ENCODE peak calls at places on chromosomes 5 and 9, in nine cellular contexts. T is A549, E is breast epithelium, B is NB4, K is H54, J is heart left ventricle, X is Peyer's patch, M is lower leg skin, L is K562. G is an unnamed sample.

GRCh38 chr5:156096259-156096658 is 230.7 kb upstream of the SGCD start:
- DNase-seq in T (peak), E (no peak), B (no peak), K (no peak), J (no peak), X (no peak), M (no peak), L (no peak), G (no peak)

GRCh38 chr5:1793966-1794895 is 5.4 kb downstream of the MRPL36 start:
- DNase-seq in T (no peak), E (no peak), B (peak), K (peak), J (no peak), X (peak), M (no peak), L (no peak), G (no peak)

GRCh38 chr5:142783601-142784291 is 13.6 kb downstream of the ARHGAP26 start:
- DNase-seq in T (no peak), E (no peak), B (peak), K (no peak), J (peak), X (no peak), M (peak), L (no peak), G (no peak)

GRCh38 chr5:73946926-73947455 is 321.0 kb downstream of the ARHGEF28 start:
- DNase-seq in T (no peak), E (no peak), B (no peak), K (no peak), J (no peak), X (no peak), M (no peak), L (no peak), G (no peak)

GRCh38 chr9:78714591-78714990 is 417.7 kb downstream of the PSAT1 start:
- DNase-seq in T (no peak), E (no peak), B (no peak), K (no peak), J (no peak), X (no peak), M (no peak), L (no peak), G (no peak)

GRCh38 chr9:91162311-91162710 is 199.4 kb downstream of the AUH start:
- DNase-seq in T (no peak), E (no peak), B (peak), K (no peak), J (no peak), X (no peak), M (no peak), L (no peak), G (no peak)

GRCh38 chr9:86359480-86359879 is 5.3 kb upstream of the TUT7 start:
- DNase-seq in T (no peak), E (no peak), B (no peak), K (no peak), J (no peak), X (no peak), M (no peak), L (no peak), G (no peak)

GRCh38 chr9:87336407-87336806 is 161.3 kb upstream of the DAPK1 start:
- DNase-seq in T (peak), E (no peak), B (peak), K (no peak), J (no peak), X (no peak), M (no peak), L (peak), G (no peak)

GRCh38 chr9:129676287-129676686 is 10.8 kb downstream of the PRRX2 start:
- DNase-seq in T (no peak), E (no peak), B (no peak), K (no peak), J (no peak), X (no peak), M (no peak), L (no peak), G (no peak)

GRCh38 chr9:3963266-3964019 is 336.4 kb downstream of the GLIS3 start:
- DNase-seq in T (peak), E (no peak), B (no peak), K (peak), J (peak), X (no peak), M (no peak), L (no peak), G (no peak)

GRCh38 chr9:627571-627970 is 213.9 kb upstream of the DMRT1 start:
- DNase-seq in T (no peak), E (no peak), B (no peak), K (no peak), J (no peak), X (no peak), M (no peak), L (no peak), G (no peak)

GRCh38 chr9:126833710-126834345 is 26.6 kb upstream of the ZBTB34 start:
- DNase-seq in T (no peak), E (no peak), B (no peak), K (no peak), J (no peak), X (no peak), M (no peak), L (no peak), G (no peak)

GRCh38 chr9:15453956-15454355 is 31.3 kb downstream of the SNAPC3 start:
- DNase-seq in T (no peak), E (no peak), B (no peak), K (no peak), J (no peak), X (no peak), M (no peak), L (no peak), G (no peak)

GRCh38 chr5:151022511-151023018 is 2.2 kb downstream of the GPX3 start:
- DNase-seq in T (no peak), E (no peak), B (no peak), K (no peak), J (peak), X (no peak), M (no peak), L (peak), G (no peak)

GRCh38 chr9:25678846-25679360 is 659 bp upstream of the TUSC1 start:
- DNase-seq in T (no peak), E (no peak), B (no peak), K (no peak), J (no peak), X (no peak), M (no peak), L (no peak), G (no peak)

GRCh38 chr9:87490225-87490624 is 7.4 kb upstream of the DAPK1 start:
- DNase-seq in T (no peak), E (no peak), B (no peak), K (no peak), J (no peak), X (no peak), M (no peak), L (no peak), G (no peak)

GRCh38 chr5:174454890-174455289 is 269.5 kb upstream of the MSX2 start:
- DNase-seq in T (no peak), E (no peak), B (no peak), K (no peak), J (no peak), X (no peak), M (no peak), L (no peak), G (no peak)

GRCh38 chr5:128441165-128441564 is 96.9 kb downstream of the FBN2 start:
- DNase-seq in T (no peak), E (no peak), B (no peak), K (no peak), J (no peak), X (no peak), M (no peak), L (no peak), G (no peak)

GRCh38 chr9:128159073-128159783 is 837 bp upstream of the BBLN start:
- DNase-seq in T (no peak), E (no peak), B (peak), K (no peak), J (no peak), X (peak), M (no peak), L (peak), G (no peak)

GRCh38 chr5:173420108-173420507 is 91.9 kb upstream of the STC2 start:
- DNase-seq in T (no peak), E (no peak), B (no peak), K (no peak), J (no peak), X (no peak), M (no peak), L (no peak), G (no peak)

GRCh38 chr9:22208846-22209585 is 199.9 kb upstream of the CDKN2B start:
- DNase-seq in T (peak), E (no peak), B (no peak), K (no peak), J (no peak), X (no peak), M (no peak), L (no peak), G (no peak)

GRCh38 chr5:34707451-34708107 is 51.5 kb downstream of the RAI14 start:
- DNase-seq in T (no peak), E (no peak), B (no peak), K (no peak), J (no peak), X (no peak), M (no peak), L (no peak), G (no peak)

GRCh38 chr9:127711226-127711701 is 4.2 kb downstream of the PTRH1 start:
- DNase-seq in T (no peak), E (no peak), B (peak), K (no peak), J (no peak), X (no peak), M (no peak), L (no peak), G (no peak)

GRCh38 chr5:139696894-139697658 is 48.9 kb downstream of the CXXC5 start:
- DNase-seq in T (peak), E (no peak), B (peak), K (peak), J (peak), X (no peak), M (peak), L (peak), G (no peak)

GRCh38 chr9:104805441-104805840 is 41.5 kb downstream of the NIPSNAP3B start:
- DNase-seq in T (no peak), E (no peak), B (no peak), K (no peak), J (no peak), X (no peak), M (no peak), L (no peak), G (no peak)

GRCh38 chr5:6108981-6109595 is 269.3 kb downstream of the MED10 start:
- DNase-seq in T (no peak), E (no peak), B (no peak), K (no peak), J (no peak), X (no peak), M (no peak), L (no peak), G (no peak)

GRCh38 chr5:151880304-151880703 is 44.3 kb downstream of the GLRA1 start:
- DNase-seq in T (no peak), E (no peak), B (no peak), K (no peak), J (peak), X (no peak), M (no peak), L (no peak), G (no peak)

GRCh38 chr5:88376728-88377127 is 108.1 kb upstream of the TMEM161B start:
- DNase-seq in T (no peak), E (no peak), B (no peak), K (no peak), J (no peak), X (no peak), M (no peak), L (no peak), G (no peak)

GRCh38 chr5:5348576-5348975 is 73.9 kb upstream of the ICE1 start:
- DNase-seq in T (no peak), E (no peak), B (no peak), K (no peak), J (no peak), X (no peak), M (no peak), L (no peak), G (no peak)

GRCh38 chr5:83964235-83964634 is 243.6 kb upstream of the HAPLN1 start:
- DNase-seq in T (no peak), E (no peak), B (peak), K (no peak), J (no peak), X (no peak), M (no peak), L (no peak), G (no peak)

GRCh38 chr5:32190094-32190493 is 16.0 kb upstream of the GOLPH3 start:
- DNase-seq in T (no peak), E (no peak), B (no peak), K (no peak), J (peak), X (no peak), M (no peak), L (no peak), G (no peak)

GRCh38 chr5:180605554-180606214 is 14.4 kb upstream of the SCGB3A1 start:
- DNase-seq in T (peak), E (peak), B (peak), K (peak), J (no peak), X (peak), M (no peak), L (peak), G (peak)

GRCh38 chr9:131398204-131398603 is 4.3 kb downstream of the PRRC2B start:
- DNase-seq in T (no peak), E (no peak), B (peak), K (no peak), J (no peak), X (peak), M (no peak), L (peak), G (no peak)

GRCh38 chr5:627840-628239 is 15.7 kb downstream of the CEP72 start:
- DNase-seq in T (no peak), E (peak), B (no peak), K (no peak), J (no peak), X (no peak), M (no peak), L (no peak), G (no peak)

DNA sequence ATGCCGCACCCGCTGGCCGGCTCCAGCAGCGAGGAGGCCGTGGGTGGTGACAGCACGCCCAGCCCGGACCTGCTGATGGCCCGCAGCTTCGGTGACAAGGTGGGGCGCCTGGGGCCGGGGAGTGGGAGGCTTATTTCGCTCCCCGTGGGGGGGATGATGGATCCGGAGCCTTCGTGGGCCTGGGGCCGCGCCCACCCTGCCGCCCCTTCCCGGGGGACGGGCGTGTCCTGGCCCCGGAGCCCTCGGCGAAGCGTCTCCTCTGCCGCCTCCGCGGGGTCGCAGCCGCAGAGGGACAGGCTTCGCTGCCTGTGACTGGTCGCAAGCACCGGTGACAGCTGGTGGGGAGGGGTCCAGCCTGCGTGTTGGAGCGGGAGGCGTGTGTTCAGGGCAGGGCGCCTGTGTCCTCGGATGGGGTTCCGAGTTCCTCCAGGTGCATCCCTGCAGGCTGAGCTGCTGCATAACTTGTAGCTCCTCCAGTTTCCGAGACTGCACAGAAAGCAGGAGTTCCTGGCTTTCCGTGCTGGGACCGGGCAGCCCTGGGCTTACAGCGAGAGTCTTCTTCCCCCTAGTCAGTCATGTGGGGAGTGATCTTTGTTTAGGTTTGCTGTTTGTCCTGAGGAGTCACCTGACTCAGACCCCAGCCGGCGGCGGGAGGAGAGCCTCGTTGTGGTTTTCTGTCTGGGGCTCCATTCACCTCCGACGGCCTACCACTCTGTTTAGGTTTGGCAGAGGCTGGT is 667 bp downstream of the SNX30 start:
- DNase-seq in T (peak), E (peak), B (peak), K (peak), J (peak), X (peak), M (peak), L (peak), G (peak)
- TF ChIP-seq POLR2A in T (no peak), E (no peak), B (no peak), K (no peak), J (no peak), X (no peak), M (no peak), L (no peak), G (no peak)

DNA sequence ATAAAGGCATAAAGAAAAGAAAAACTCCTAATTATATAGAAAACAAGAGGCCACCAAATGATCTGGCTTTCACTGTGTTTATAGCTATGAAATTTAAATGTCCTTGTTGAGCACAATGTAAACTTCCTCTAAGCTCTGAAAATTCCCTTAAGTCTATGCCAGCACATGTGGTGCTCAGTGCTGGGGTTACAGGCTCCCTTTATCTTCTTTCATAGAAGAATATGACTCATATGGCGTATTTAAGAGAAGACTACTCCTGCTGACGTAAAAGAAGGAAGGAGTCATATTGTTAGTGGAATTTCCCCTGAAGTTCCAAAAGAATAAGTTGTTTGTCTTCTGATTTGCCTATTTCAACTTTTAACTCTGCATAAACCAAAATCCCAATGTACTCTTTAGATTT is 30.4 kb downstream of the RNF145 start:
- DNase-seq in T (peak), E (no peak), B (peak), K (peak), J (no peak), X (no peak), M (no peak), L (peak), G (no peak)
- TF ChIP-seq POLR2A in T (no peak), E (no peak), B (no peak), K (no peak), J (peak), X (no peak), M (no peak), L (no peak), G (no peak)

GRCh38 chr9:107749787-107750444 is 260.3 kb upstream of the KLF4 start:
- DNase-seq in T (peak), E (peak), B (peak), K (peak), J (peak), X (peak), M (peak), L (peak), G (no peak)

GRCh38 chr9:107750741-107751521 is 261.4 kb upstream of the KLF4 start:
- DNase-seq in T (peak), E (peak), B (peak), K (peak), J (peak), X (peak), M (peak), L (no peak), G (no peak)

GRCh38 chr9:107756091-107756490 is 266.5 kb upstream of the KLF4 start:
- DNase-seq in T (no peak), E (no peak), B (no peak), K (no peak), J (no peak), X (no peak), M (no peak), L (no peak), G (no peak)

GRCh38 chr9:107755267-107755666 is 265.7 kb upstream of the KLF4 start:
- DNase-seq in T (peak), E (no peak), B (peak), K (peak), J (no peak), X (peak), M (no peak), L (no peak), G (no peak)

GRCh38 chr9:107751522-107752235 is 262.1 kb upstream of the KLF4 start:
- DNase-seq in T (peak), E (no peak), B (no peak), K (no peak), J (no peak), X (peak), M (no peak), L (no peak), G (no peak)
- TF ChIP-seq POLR2A in T (no peak), E (no peak), B (no peak), K (no peak), J (no peak), X (no peak), M (no peak), L (no peak), G (no peak)

DNA sequence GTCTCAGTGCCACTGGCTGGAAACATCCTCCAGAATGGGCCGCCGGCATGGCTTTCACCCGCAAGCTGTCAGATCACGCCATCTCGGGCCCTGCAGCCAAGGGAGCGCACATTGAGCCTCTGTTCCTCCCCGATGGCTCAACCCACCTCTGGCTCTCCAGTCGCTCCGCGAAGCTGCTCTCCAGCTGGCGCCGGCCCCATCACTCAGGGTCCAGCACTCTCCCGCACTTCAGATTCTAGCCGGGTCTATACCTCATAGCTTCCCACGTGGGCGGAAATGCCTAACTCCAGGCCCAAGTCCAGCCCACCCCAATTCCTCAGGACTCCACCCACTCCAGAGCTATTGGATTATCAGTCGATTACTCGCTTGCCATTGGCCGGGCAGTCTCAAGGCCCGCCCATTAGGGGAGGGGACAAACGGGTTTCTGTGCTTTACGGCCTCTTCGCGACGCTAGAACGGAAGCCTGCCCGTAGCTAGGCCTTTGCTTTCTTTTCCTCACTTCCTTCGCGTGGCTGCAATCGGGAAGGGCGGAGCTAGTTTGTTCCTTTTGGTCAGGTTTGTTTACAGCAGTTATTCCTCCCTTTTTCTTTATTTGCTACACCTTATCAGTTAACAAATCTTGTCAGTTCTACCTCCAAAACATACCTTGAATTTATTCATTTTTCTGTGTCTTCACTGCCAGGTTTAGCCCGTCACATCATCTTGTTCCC is at the start of gene NOL6:
- DNase-seq in T (peak), E (peak), B (peak), K (peak), J (peak), X (peak), M (peak), L (peak), G (peak)
- TF ChIP-seq POLR2A in T (peak), E (peak), B (peak), K (peak), J (peak), X (peak), M (no peak), L (peak), G (peak)

DNA sequence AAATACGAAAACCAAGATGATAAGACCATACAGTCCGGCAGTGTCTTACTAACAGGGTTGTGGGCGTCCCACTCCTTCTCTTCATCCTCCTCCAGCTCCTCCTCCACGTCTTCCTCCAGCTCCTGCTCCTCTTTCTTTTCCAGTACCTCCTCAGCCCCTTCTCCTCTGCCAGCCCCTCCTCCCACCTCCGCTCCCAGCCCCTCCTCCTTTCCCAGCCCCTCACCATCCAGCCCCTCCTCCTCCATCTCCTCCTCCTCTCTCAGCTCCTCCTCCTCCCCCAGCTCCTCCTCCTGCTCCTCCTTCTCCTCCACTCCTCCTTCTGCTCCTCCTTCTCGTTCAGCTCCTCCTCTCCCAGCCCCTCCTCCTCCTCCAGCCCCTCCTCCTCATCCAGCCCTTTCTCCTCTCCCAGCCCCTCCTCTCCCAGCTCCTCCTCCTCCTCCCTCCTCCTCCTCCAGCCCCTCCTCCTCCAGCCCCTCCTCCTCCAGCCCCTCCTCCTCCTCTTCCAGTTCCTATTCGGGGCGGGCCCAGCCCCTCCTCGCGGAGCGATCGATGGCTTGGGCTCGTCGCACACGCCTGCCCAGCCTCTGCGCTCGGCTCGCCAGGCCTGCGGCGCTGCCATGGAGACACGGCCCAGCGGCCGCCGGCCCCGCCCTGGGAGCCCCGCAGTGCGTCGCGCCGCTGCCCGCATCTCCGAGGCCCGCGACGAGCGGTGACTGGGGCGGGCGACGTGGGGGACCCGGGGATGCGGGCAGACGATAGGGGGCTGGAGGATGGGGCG is at the start of gene BRD3OS:
- DNase-seq in T (peak), E (peak), B (peak), K (peak), J (peak), X (peak), M (peak), L (peak), G (peak)
- TF ChIP-seq POLR2A in T (no peak), E (no peak), B (peak), K (peak), J (peak), X (no peak), M (no peak), L (no peak), G (peak)

G was measured in GM12892.